ENCODE peak calls at places on chromosome 3, in four cellular contexts. S is amniotic epithelial cell, M is LNCaP clone FGC, E is astrocyte of the spinal cord. C is an unnamed sample.

GRCh38 chr3:47416041-47416440 is 35.2 kb downstream of the PTPN23 start:
- DNase-seq in M (no peak), E (no peak), S (no peak), C (no peak)

GRCh38 chr3:105835606-105836005 is 33.2 kb downstream of the CBLB start:
- DNase-seq in M (no peak), E (no peak), S (peak; percentile 59), C (peak; percentile 12)

GRCh38 chr3:141237701-141238521 is 6.3 kb downstream of the PXYLP1 start:
- DNase-seq in E (peak; percentile 26), M (peak; percentile 75), S (peak; percentile 75), C (no peak)

GRCh38 chr3:186172353-186172752 is 63.5 kb upstream of the ETV5 start:
- DNase-seq in E (no peak), M (no peak), S (no peak), C (no peak)

GRCh38 chr3:5438011-5438355 is 250.5 kb downstream of the EDEM1 start:
- DNase-seq in M (no peak), E (no peak), S (no peak), C (no peak)

GRCh38 chr3:55826097-55826496 is 339.0 kb upstream of the WNT5A start:
- DNase-seq in M (no peak), E (no peak), S (no peak), C (no peak)

GRCh38 chr3:192128060-192128459 is 599.3 kb downstream of the FGF12 start:
- DNase-seq in M (no peak), E (no peak), S (no peak), C (no peak)

GRCh38 chr3:156480949-156481348 is 74.0 kb downstream of the SSR3 start:
- DNase-seq in E (no peak), S (no peak), M (no peak), C (no peak)

GRCh38 chr3:55721716-55722484 is 234.8 kb upstream of the WNT5A start:
- DNase-seq in E (peak; percentile 48), M (no peak), S (peak; percentile 48), C (peak; percentile 19)

GRCh38 chr3:38985581-38985980 is 66.2 kb downstream of the SCN11A start:
- DNase-seq in M (no peak), S (peak; percentile 21), E (peak; percentile 64), C (no peak)

GRCh38 chr3:145798691-145799550 is 362.1 kb downstream of the PLOD2 start:
- DNase-seq in S (no peak), M (no peak), E (peak; percentile 33), C (no peak)

GRCh38 chr3:150255416-150255815 is 152.7 kb upstream of the TSC22D2 start:
- DNase-seq in E (no peak), S (no peak), M (no peak), C (no peak)

C was measured in HTR-8/SVneo.